ENCODE peak calls at places on chromosomes 13 and 19, in nine cellular contexts. S is activated T-cell treated with anti-CD3 and anti-CD28 coated beads for 4 hours; K is CD8-positive, alpha-beta memory T cell; O is IMR-90; F is HAP-1; U is GM12891; Y is adrenal gland; L is stimulated activated naive CD4-positive, alpha-beta T cell; G is G401. Z is an unnamed sample.

GRCh38 chr19:45187421-45188100 is 9.0 kb downstream of the BLOC1S3 start:
- DNase-seq in S (no peak), K (no peak), O (no peak), F (peak), U (no peak), Y (no peak), L (peak), G (peak), Z (peak)

GRCh38 chr19:58274771-58275199 is 4.0 kb upstream of the ZNF8 start:
- DNase-seq in S (no peak), K (no peak), O (peak), F (no peak), U (no peak), Y (no peak), L (no peak), G (no peak), Z (no peak)

GRCh38 chr13:46578590-46578975 is 25.6 kb downstream of the LRCH1 start:
- DNase-seq in S (no peak), K (no peak), O (no peak), F (no peak), U (no peak), Y (no peak), L (no peak), G (no peak), Z (no peak)

GRCh38 chr19:771332-771785 is 20.4 kb downstream of the MISP start:
- DNase-seq in S (peak), K (no peak), O (peak), F (peak), U (no peak), Y (peak), L (no peak), G (peak), Z (peak)

GRCh38 chr13:46311217-46311616 is 75.8 kb downstream of the RUBCNL start:
- DNase-seq in S (no peak), K (no peak), O (no peak), F (no peak), U (no peak), Y (no peak), L (no peak), G (no peak), Z (no peak)

GRCh38 chr13:83549671-83550070 is 332.6 kb downstream of the SLITRK1 start:
- DNase-seq in S (no peak), K (no peak), O (no peak), F (no peak), U (no peak), Y (no peak), L (no peak), G (no peak), Z (no peak)

GRCh38 chr13:110676057-110676510 is 29.8 kb downstream of the CARS2 start:
- DNase-seq in S (no peak), K (no peak), O (no peak), F (no peak), U (peak), Y (no peak), L (no peak), G (no peak), Z (peak)

GRCh38 chr19:50823389-50824042 is at the start of gene KLK1:
- DNase-seq in S (no peak), K (no peak), O (no peak), F (no peak), U (no peak), Y (no peak), L (no peak), G (no peak), Z (no peak)

GRCh38 chr13:66585669-66586203 is 644.4 kb downstream of the PCDH9 start:
- DNase-seq in S (no peak), K (no peak), O (no peak), F (no peak), U (no peak), Y (no peak), L (no peak), G (no peak), Z (no peak)

GRCh38 chr19:41373993-41374392 is 2.3 kb upstream of the TMEM91 start:
- DNase-seq in S (no peak), K (no peak), O (peak), F (no peak), U (no peak), Y (peak), L (no peak), G (peak), Z (no peak)

GRCh38 chr19:48123907-48124675 is 13.5 kb upstream of the PLA2G4C start:
- DNase-seq in S (no peak), K (no peak), O (peak), F (peak), U (no peak), Y (no peak), L (no peak), G (no peak), Z (no peak)

GRCh38 chr19:18107235-18108083 is 9.9 kb downstream of the MAST3 start:
- DNase-seq in S (no peak), K (no peak), O (no peak), F (no peak), U (no peak), Y (no peak), L (no peak), G (no peak), Z (no peak)

GRCh38 chr13:99967884-99968520 is 3.6 kb downstream of the ZIC5 start:
- DNase-seq in S (no peak), K (no peak), O (no peak), F (peak), U (no peak), Y (no peak), L (no peak), G (no peak), Z (no peak)

GRCh38 chr13:80841346-80841882 is 500.5 kb upstream of the SPRY2 start:
- DNase-seq in S (no peak), K (no peak), O (no peak), F (no peak), U (no peak), Y (no peak), L (no peak), G (no peak), Z (no peak)

GRCh38 chr13:28408235-28408848 is 86.6 kb downstream of the FLT1 start:
- DNase-seq in S (no peak), K (no peak), O (no peak), F (peak), U (no peak), Y (peak), L (no peak), G (no peak), Z (no peak)

GRCh38 chr13:78067290-78067689 is 148.7 kb upstream of the EDNRB start:
- DNase-seq in S (no peak), K (no peak), O (no peak), F (no peak), U (no peak), Y (no peak), L (no peak), G (no peak), Z (no peak)

GRCh38 chr19:49870309-49870901 is 3.0 kb upstream of the PNKP start:
- DNase-seq in S (no peak), K (no peak), O (no peak), F (no peak), U (no peak), Y (peak), L (no peak), G (no peak), Z (no peak)

GRCh38 chr19:50427997-50428425 is 4.7 kb upstream of the MYBPC2 start:
- DNase-seq in S (no peak), K (no peak), O (peak), F (no peak), U (no peak), Y (peak), L (peak), G (peak), Z (no peak)

GRCh38 chr13:98507060-98507797 is 69.7 kb downstream of the STK24 start:
- DNase-seq in S (no peak), K (no peak), O (no peak), F (peak), U (no peak), Y (peak), L (no peak), G (peak), Z (no peak)

GRCh38 chr13:51998723-51999471 is 12.4 kb downstream of the ATP7B start:
- DNase-seq in S (no peak), K (no peak), O (no peak), F (no peak), U (no peak), Y (no peak), L (no peak), G (no peak), Z (no peak)

GRCh38 chr19:58118979-58119733 is 21.1 kb upstream of the ZSCAN18 start:
- DNase-seq in S (no peak), K (no peak), O (no peak), F (no peak), U (no peak), Y (no peak), L (no peak), G (no peak), Z (no peak)

Z was measured in GM18507.